ENCODE peak calls at places on chromosome 22, in nine cellular contexts. Y, Q, D, M, C, E, L, G and W are unnamed samples.

GRCh38 chr22:27434898-27435297 is 366.7 kb downstream of the MN1 start:
- DNase-seq in G (no peak), C (no peak), Q (no peak), Y (no peak), D (no peak), E (no peak), M (no peak), L (no peak), W (no peak)

GRCh38 chr22:21984793-21985192 is 2.2 kb upstream of the TOP3B start:
- DNase-seq in D (peak), L (peak), C (peak), G (no peak), Q (peak), M (no peak), E (peak), Y (peak), W (no peak)

GRCh38 chr22:23888615-23889401 is 5.4 kb upstream of the MIF start:
- DNase-seq in L (no peak), Y (peak), E (peak), M (no peak), Q (peak), D (peak), G (no peak), C (peak), W (no peak)

GRCh38 chr22:38240734-38241252 is 32.0 kb downstream of the TMEM184B start:
- DNase-seq in E (peak), M (no peak), C (peak), Y (peak), L (no peak), G (no peak), D (peak), Q (no peak), W (no peak)

GRCh38 chr22:17087176-17088131 is 2.7 kb downstream of the IL17RA start:
- DNase-seq in M (no peak), D (peak), G (no peak), Y (no peak), C (peak), Q (no peak), E (peak), L (peak), W (no peak)

GRCh38 chr22:24845036-24845918 is 39.3 kb downstream of the SGSM1 start:
- DNase-seq in M (peak), G (no peak), C (no peak), E (peak), D (no peak), Y (peak), L (no peak), Q (peak), W (no peak)

GRCh38 chr22:20996598-20997535 is 5.1 kb downstream of the THAP7 start:
- DNase-seq in C (no peak), Q (no peak), E (no peak), L (no peak), D (no peak), G (peak), Y (no peak), M (no peak), W (no peak)

GRCh38 chr22:20646906-20647305 is 127.0 kb upstream of the SERPIND1 start:
- DNase-seq in D (no peak), Q (no peak), M (no peak), E (no peak), G (no peak), L (no peak), C (no peak), Y (no peak), W (no peak)

GRCh38 chr22:37455896-37456295 is 28.6 kb upstream of the ELFN2 start:
- DNase-seq in G (no peak), D (peak), E (peak), M (no peak), C (peak), Q (no peak), Y (no peak), L (no peak), W (no peak)

GRCh38 chr22:24367841-24368240 is 59.6 kb upstream of the ADORA2A start:
- DNase-seq in G (no peak), Y (peak), L (no peak), C (peak), Q (peak), D (no peak), E (peak), M (no peak), W (no peak)

GRCh38 chr22:19358703-19359553 is 67.4 kb upstream of the CLTCL1 start:
- DNase-seq in C (no peak), L (no peak), Y (no peak), D (no peak), Q (no peak), E (no peak), G (no peak), M (no peak), W (no peak)

GRCh38 chr22:19361501-19362103 is 69.9 kb downstream of the HIRA start:
- DNase-seq in Q (no peak), D (no peak), E (no peak), M (no peak), G (no peak), L (peak), C (no peak), Y (no peak), W (no peak)

GRCh38 chr22:19360862-19361261 is 69.3 kb upstream of the CLTCL1 start:
- DNase-seq in D (no peak), E (no peak), M (no peak), G (no peak), Q (no peak), C (no peak), L (no peak), Y (no peak), W (no peak)

GRCh38 chr22:19359554-19360299 is 68.2 kb upstream of the CLTCL1 start:
- DNase-seq in C (no peak), Y (no peak), Q (no peak), G (no peak), D (no peak), M (no peak), L (no peak), E (no peak), W (no peak)

DNA sequence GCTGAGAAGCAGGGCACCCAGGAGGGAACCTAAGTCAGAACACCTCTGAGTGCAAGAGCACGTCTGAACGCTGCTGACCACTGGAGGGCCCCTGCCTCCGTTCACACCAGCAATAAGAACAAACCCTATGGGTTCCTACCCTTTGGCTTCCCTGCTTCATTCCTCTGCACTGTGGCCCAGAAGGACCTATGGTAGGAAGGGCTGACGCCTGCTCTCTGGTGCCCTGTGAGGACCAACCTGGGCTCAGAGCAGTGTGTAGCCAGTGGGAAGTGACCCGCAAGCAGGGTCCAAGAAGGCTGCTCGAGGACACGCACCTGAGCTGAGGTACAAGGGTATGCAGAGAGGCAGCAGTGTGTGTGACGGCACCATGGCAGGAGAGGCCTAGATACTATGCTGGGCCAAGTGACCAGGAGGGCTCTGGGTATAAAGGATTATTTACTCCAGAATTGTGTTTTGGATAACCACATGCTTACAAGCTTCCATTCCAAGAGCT is 68.8 kb upstream of the CLTCL1 start:
- DNase-seq in Q (no peak), D (no peak), L (no peak), Y (no peak), C (no peak), M (no peak), G (no peak), E (no peak), W (no peak)
- TF ChIP-seq CTCF in Q (no peak), D (no peak), L (no peak), Y (no peak), C (no peak), M (no peak), G (no peak), E (no peak), W (no peak)

GRCh38 chr22:30823015-30823370 is 128.3 kb downstream of the OSBP2 start:
- DNase-seq in C (no peak), M (no peak), E (no peak), Q (no peak), L (no peak), Y (peak), G (no peak), D (peak), W (no peak)
- TF ChIP-seq CTCF in C (no peak), M (no peak), E (no peak), Q (no peak), L (no peak), Y (no peak), G (no peak), D (peak), W (peak)

GRCh38 chr22:43230571-43230970 is 43.6 kb upstream of the TTLL12 start:
- DNase-seq in E (no peak), Y (no peak), L (no peak), C (no peak), Q (no peak), G (no peak), M (no peak), D (no peak), W (no peak)

GRCh38 chr22:43228863-43229262 is 41.9 kb upstream of the TTLL12 start:
- DNase-seq in E (no peak), C (no peak), G (no peak), Q (no peak), D (no peak), L (no peak), Y (no peak), M (no peak), W (no peak)

GRCh38 chr22:43226368-43226979 is 39.5 kb upstream of the TTLL12 start:
- DNase-seq in Y (no peak), G (no peak), Q (peak), E (peak), L (no peak), C (peak), D (peak), M (no peak), W (no peak)

GRCh38 chr22:43227231-43227630 is 40.3 kb upstream of the TTLL12 start:
- DNase-seq in Q (peak), E (no peak), C (peak), M (no peak), L (no peak), Y (no peak), G (no peak), D (peak), W (no peak)

DNA sequence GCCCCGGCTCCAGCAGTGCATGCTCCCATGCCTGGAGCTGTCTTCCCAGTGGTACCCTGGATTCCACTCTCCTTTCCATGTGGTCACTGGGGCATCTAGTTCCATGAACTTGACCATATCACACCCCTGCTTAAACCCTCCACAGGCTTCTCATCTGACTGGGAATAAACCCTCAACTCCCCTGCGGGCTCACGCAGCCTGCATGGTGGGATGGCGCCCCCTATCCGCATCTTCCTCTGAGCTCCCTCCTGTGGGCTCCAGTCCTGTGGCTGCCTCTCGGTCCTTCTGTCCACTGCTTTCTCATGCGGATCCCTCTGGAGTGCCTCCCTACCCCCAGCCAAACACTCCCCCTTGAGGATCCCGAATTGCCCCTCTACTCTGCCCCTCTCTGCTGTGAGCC is 41.4 kb upstream of the TTLL12 start:
- DNase-seq in D (peak), Y (peak), G (no peak), Q (no peak), M (no peak), C (peak), L (peak), E (peak), W (no peak)
- TF ChIP-seq CTCF in D (peak), Y (peak), G (peak), Q (peak), M (no peak), C (peak), L (peak), E (peak), W (peak)

DNA sequence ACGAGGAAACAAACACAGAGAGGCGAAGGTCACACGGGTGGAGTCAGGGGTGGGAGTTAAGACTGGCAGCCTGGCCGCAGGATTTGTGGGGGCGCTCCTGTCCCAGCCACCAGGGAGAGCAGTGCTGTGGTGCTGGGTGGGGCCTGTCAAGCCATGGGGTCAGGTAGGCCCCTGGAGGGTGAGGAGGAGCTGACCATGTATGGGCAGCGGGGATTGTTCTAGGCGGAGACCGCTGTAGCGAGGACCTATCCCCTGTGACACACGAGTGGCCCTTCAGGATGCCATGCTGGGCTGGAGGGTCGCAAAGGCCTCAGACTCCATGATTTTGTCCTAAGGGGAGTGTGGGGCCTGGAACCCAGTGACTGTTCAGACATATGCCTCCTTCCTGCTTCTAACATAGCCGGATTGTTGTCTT is 1.6 kb upstream of the RPS19BP1 start:
- DNase-seq in E (no peak), C (no peak), M (no peak), L (no peak), Q (no peak), G (no peak), Y (no peak), D (no peak), W (no peak)
- TF ChIP-seq CTCF in E (no peak), C (no peak), M (no peak), L (no peak), Q (no peak), G (no peak), Y (no peak), D (no peak), W (no peak)

DNA sequence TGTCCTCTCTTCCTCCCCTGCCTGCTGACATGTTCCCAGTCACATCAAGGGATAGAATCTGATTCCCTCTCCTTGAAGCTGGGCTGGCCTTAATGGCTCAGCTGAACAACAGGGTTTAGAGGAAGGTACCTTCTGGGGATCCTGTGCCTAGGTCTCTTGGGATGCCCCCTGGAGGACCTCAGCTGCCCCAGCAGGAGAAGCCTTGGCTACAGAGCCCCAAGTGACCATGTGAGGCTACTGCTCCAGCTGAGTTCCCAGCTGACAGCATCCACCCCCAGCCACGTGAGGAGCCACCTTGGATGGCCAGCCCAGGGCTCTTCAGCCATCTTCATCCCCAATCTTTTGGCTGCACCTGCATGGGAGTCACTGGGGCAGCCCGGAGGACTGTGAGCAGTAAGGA is 1499.3 kb downstream of the TBC1D22A start:
- DNase-seq in D (no peak), E (no peak), Y (no peak), L (no peak), M (no peak), C (no peak), G (no peak), Q (no peak), W (no peak)
- TF ChIP-seq CTCF in D (no peak), E (no peak), Y (no peak), L (no peak), M (no peak), C (no peak), G (no peak), Q (no peak), W (no peak)